ENCODE peak calls at places on chromosomes 4 and X, in nine cellular contexts. P is IMR-90, C is HCT116, H is astrocyte, E is mammary epithelial cell, F is mucosa of descending colon, G is lower lobe of right lung, K is heart right ventricle, Z is cardiac muscle cell. R is an unnamed sample.

GRCh38 chrX:20529711-20530110 is 263.0 kb upstream of the RPS6KA3 start:
- DNase-seq in P (no peak), C (no peak), H (peak; percentile 35), E (no peak), F (no peak), G (no peak), K (no peak), Z (peak; percentile 43), R (no peak)

GRCh38 chr4:115110191-115111166 is 2.9 kb downstream of the NDST4 start:
- DNase-seq in P (no peak), C (no peak), H (no peak), E (no peak), F (no peak), G (no peak), K (no peak), Z (peak; percentile 54), R (no peak)

GRCh38 chr4:143488684-143489083 is 24.8 kb upstream of the SMARCA5 start:
- DNase-seq in P (no peak), C (no peak), H (no peak), E (no peak), F (no peak), G (no peak), K (no peak), Z (no peak), R (no peak)

GRCh38 chr4:86250006-86250405 is 109.8 kb downstream of the MAPK10 start:
- DNase-seq in P (peak; percentile 12), C (no peak), H (peak; percentile 49), E (no peak), F (no peak), G (no peak), K (no peak), Z (no peak), R (no peak)

GRCh38 chrX:129493643-129494042 is 29.6 kb downstream of the SMARCA1 start:
- DNase-seq in P (peak; percentile 63), C (no peak), H (peak; percentile 62), E (peak; percentile 45), F (no peak), G (no peak), K (no peak), Z (no peak), R (no peak)

GRCh38 chr4:4780634-4781287 is 78.7 kb upstream of the MSX1 start:
- DNase-seq in P (peak; percentile 88), C (no peak), H (peak; percentile 66), E (peak; percentile 43), F (no peak), G (no peak), K (no peak), Z (no peak), R (no peak)

GRCh38 chrX:26347171-26347570 is 131.2 kb downstream of the MAGEB5 start:
- DNase-seq in P (no peak), C (no peak), H (no peak), E (no peak), F (no peak), G (no peak), K (no peak), Z (no peak), R (no peak)

GRCh38 chr4:143184217-143184502 is 557 bp upstream of the USP38 start:
- DNase-seq in P (no peak), C (no peak), H (no peak), E (no peak), F (no peak), G (no peak), K (no peak), Z (no peak), R (no peak)

GRCh38 chr4:184902550-184902949 is 76.8 kb upstream of the ACSL1 start:
- DNase-seq in P (no peak), C (no peak), H (no peak), E (no peak), F (no peak), G (no peak), K (no peak), Z (no peak), R (no peak)

GRCh38 chr4:70628444-70628843 is at the start of gene ENAM:
- DNase-seq in P (no peak), C (no peak), H (no peak), E (no peak), F (no peak), G (no peak), K (no peak), Z (no peak), R (no peak)

GRCh38 chr4:7842384-7843279 is 97.0 kb downstream of the AFAP1 start:
- DNase-seq in P (peak; percentile 99), C (peak; percentile 83), H (peak; percentile 100), E (peak; percentile 92), F (no peak), G (no peak), K (peak; percentile 71), Z (no peak), R (peak; percentile 73)

GRCh38 chr4:151407466-151408379 is 1.3 kb upstream of the FHIP1A start:
- DNase-seq in P (no peak), C (no peak), H (peak; percentile 16), E (peak; percentile 66), F (peak; percentile 74), G (peak; percentile 68), K (no peak), Z (no peak), R (no peak)

GRCh38 chr4:1177274-1178141 is 5.1 kb upstream of the SPON2 start:
- DNase-seq in P (no peak), C (no peak), H (peak; percentile 68), E (peak; percentile 85), F (peak; percentile 69), G (no peak), K (peak; percentile 63), Z (no peak), R (no peak)

GRCh38 chr4:82046796-82047195 is 327.0 kb downstream of the HNRNPD start:
- DNase-seq in P (no peak), C (no peak), H (no peak), E (no peak), F (no peak), G (no peak), K (no peak), Z (no peak), R (no peak)

GRCh38 chr4:148116971-148117370 is 325.2 kb downstream of the NR3C2 start:
- DNase-seq in P (no peak), C (no peak), H (no peak), E (peak; percentile 30), F (no peak), G (no peak), K (no peak), Z (no peak), R (no peak)

GRCh38 chr4:97105716-97106115 is 1037.6 kb downstream of the STPG2 start:
- DNase-seq in P (no peak), C (no peak), H (no peak), E (no peak), F (no peak), G (no peak), K (no peak), Z (no peak), R (no peak)

GRCh38 chrX:130340271-130340670 is 552 bp downstream of the SLC25A14 start:
- DNase-seq in P (no peak), C (no peak), H (no peak), E (no peak), F (no peak), G (no peak), K (no peak), Z (no peak), R (no peak)

GRCh38 chrX:131633285-131633917 is 89.5 kb downstream of the OR13H1 start:
- DNase-seq in P (peak; percentile 41), C (peak; percentile 29), H (peak; percentile 14), E (peak; percentile 34), F (no peak), G (no peak), K (peak; percentile 29), Z (peak; percentile 86), R (peak; percentile 50)

GRCh38 chr4:42280327-42281095 is 116.8 kb upstream of the SHISA3 start:
- DNase-seq in P (peak; percentile 21), C (peak; percentile 35), H (no peak), E (no peak), F (no peak), G (no peak), K (no peak), Z (peak; percentile 35), R (no peak)

GRCh38 chrX:41822917-41823316 is 98.9 kb downstream of the GPR82 start:
- DNase-seq in P (no peak), C (no peak), H (no peak), E (no peak), F (no peak), G (no peak), K (no peak), Z (no peak), R (no peak)
- H3K4me3 ChIP-seq in P (no peak overlapping the region), C (no peak overlapping the region), H (no peak overlapping the region), E (no peak overlapping the region), F (no peak overlapping the region), G (no peak overlapping the region), K (no peak overlapping the region), Z (no peak overlapping the region), R (no peak overlapping the region)

GRCh38 chr4:88280228-88280795 is 4.0 kb downstream of the PPM1K start:
- DNase-seq in P (no peak), C (no peak), H (no peak), E (no peak), F (no peak), G (no peak), K (no peak), Z (no peak), R (no peak)
- H3K4me1 ChIP-seq in P (peaks cover 3% of the 10 kb centered on the region), C (peaks cover 16% of the 10 kb centered on the region), H (peaks cover 11% of the 10 kb centered on the region), E (peaks cover 8% of the 10 kb centered on the region), F (peaks cover 14% of the 10 kb centered on the region), G (peaks cover 27% of the 10 kb centered on the region), K (peaks cover 45% of the 10 kb centered on the region), Z (peaks cover 10% of the 10 kb centered on the region), R (no peaks in the 10 kb centered on the region)

GRCh38 chr4:76589872-76590846 is 155.1 kb downstream of the SHROOM3 start:
- DNase-seq in P (peak; percentile 92), C (peak; percentile 39), H (peak; percentile 98), E (peak; percentile 75), F (peak; percentile 50), G (peak; percentile 81), K (peak; percentile 27), Z (peak; percentile 92), R (no peak)
- H3K4me3 ChIP-seq in P (no peak overlapping the region), C (peak overlapping the region; percentile 12), H (peak overlapping the region; percentile 39), E (peak overlapping the region; percentile 17), F (no peak overlapping the region), G (no peak overlapping the region), K (no peak overlapping the region), Z (no peak overlapping the region), R (no peak overlapping the region)

DNA sequence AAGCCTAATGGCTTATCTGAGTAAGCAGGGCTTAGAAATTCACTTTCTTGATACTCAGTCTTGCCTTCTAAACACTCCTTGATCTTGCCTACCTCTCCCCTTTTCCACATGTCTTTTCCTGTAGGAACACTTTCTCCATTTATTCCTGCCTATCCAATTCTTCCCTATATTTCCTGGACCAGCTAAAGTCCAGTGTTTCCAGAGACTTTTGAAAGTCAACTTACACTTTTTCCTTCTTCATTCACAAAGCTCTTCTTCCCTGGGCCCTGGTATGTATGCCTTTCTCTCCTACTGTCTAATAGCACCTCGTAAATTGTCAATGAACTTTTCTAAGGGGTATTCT is 20.6 kb downstream of the VSIG4 start:
- DNase-seq in P (no peak), C (no peak), H (no peak), E (no peak), F (no peak), G (no peak), K (no peak), Z (no peak), R (no peak)
- H3K4me1 ChIP-seq in P (no peaks in the 10 kb centered on the region), C (peaks cover 2% of the 10 kb centered on the region), H (no peaks in the 10 kb centered on the region), E (no peaks in the 10 kb centered on the region), F (no peaks in the 10 kb centered on the region), G (no peaks in the 10 kb centered on the region), K (peaks cover 69% of the 10 kb centered on the region), Z (no peaks in the 10 kb centered on the region), R (no peaks in the 10 kb centered on the region)

R was measured in Panc1.